ENCODE peak calls at places on chromosomes 4 and X, in eight cellular contexts. F, W, A, M, N, J, G and P are unnamed samples.

GRCh38 chr4:158995040-158995439 is 107.8 kb upstream of the RAPGEF2 start:
- DNase-seq in M (no peak), W (no peak), A (no peak), G (no peak), N (no peak), J (no peak), F (no peak), P (no peak)

GRCh38 chr4:47686294-47686872 is 151.5 kb downstream of the CORIN start:
- DNase-seq in W (peak; percentile 56), G (peak; percentile 49), M (no peak), J (peak; percentile 56), A (peak; percentile 35), N (peak; percentile 72), F (peak; percentile 29), P (no peak)

GRCh38 chrX:133674726-133675470 is 259.6 kb upstream of the GPC4 start:
- DNase-seq in W (no peak), M (no peak), F (no peak), N (peak; percentile 23), G (no peak), A (peak; percentile 33), J (peak; percentile 18), P (no peak)

GRCh38 chrX:33188881-33189280 is 22.5 kb downstream of the DMD start:
- DNase-seq in M (no peak), N (no peak), G (no peak), A (no peak), W (no peak), J (no peak), F (no peak), P (no peak)

GRCh38 chr4:70841951-70842350 is 2.3 kb upstream of the GRSF1 start:
- DNase-seq in A (no peak), N (no peak), G (no peak), F (no peak), J (no peak), M (no peak), W (no peak), P (no peak)

GRCh38 chr4:99633772-99634171 is 23.9 kb downstream of the C4orf54 start:
- DNase-seq in W (no peak), N (no peak), M (no peak), J (no peak), G (no peak), F (no peak), A (no peak), P (no peak)

GRCh38 chr4:16253127-16253960 is 27.1 kb upstream of the TAPT1 start:
- DNase-seq in G (no peak), J (no peak), W (no peak), M (no peak), N (no peak), A (no peak), F (no peak), P (no peak)

GRCh38 chrX:41885724-41886123 is 37.6 kb downstream of the CASK start:
- DNase-seq in W (no peak), M (no peak), N (no peak), A (no peak), G (no peak), F (no peak), J (no peak), P (no peak)

GRCh38 chr4:119656986-119657635 is 28.5 kb upstream of the PDE5A start:
- DNase-seq in F (no peak), W (no peak), A (no peak), G (no peak), J (no peak), M (no peak), N (peak; percentile 15), P (no peak)

GRCh38 chr4:26864904-26865303 is 4.3 kb downstream of the STIM2 start:
- DNase-seq in J (peak; percentile 76), W (no peak), N (no peak), M (no peak), F (no peak), A (no peak), G (no peak), P (no peak)

GRCh38 chr4:68718447-68719074 is 48.1 kb upstream of the UGT2B15 start:
- DNase-seq in W (no peak), A (no peak), G (no peak), M (no peak), F (no peak), N (no peak), J (no peak), P (no peak)

GRCh38 chrX:119503484-119503861 is 35.2 kb downstream of the SLC25A5 start:
- DNase-seq in N (peak; percentile 33), W (peak; percentile 81), F (no peak), J (peak; percentile 72), G (peak; percentile 38), M (peak; percentile 75), A (peak; percentile 53), P (no peak)

GRCh38 chrX:13791559-13791958 is 25.3 kb downstream of the GPM6B start:
- DNase-seq in W (no peak), F (no peak), M (no peak), N (no peak), G (no peak), J (no peak), A (no peak), P (no peak)

GRCh38 chr4:138981930-138982390 is 33.6 kb upstream of the NOCT start:
- DNase-seq in F (peak; percentile 48), N (peak; percentile 63), G (peak; percentile 37), A (no peak), W (no peak), J (no peak), M (no peak), P (no peak)

GRCh38 chr4:87150498-87151261 is 69.7 kb downstream of the KLHL8 start:
- DNase-seq in F (peak; percentile 67), G (no peak), N (peak; percentile 85), A (peak; percentile 30), W (no peak), J (peak; percentile 85), M (no peak), P (peak; percentile 39)

GRCh38 chrX:68432648-68433047 is 647 bp downstream of the OPHN1 start:
- DNase-seq in G (no peak), M (no peak), W (no peak), N (peak; percentile 18), F (no peak), J (peak; percentile 26), A (no peak), P (no peak)

GRCh38 chr4:86306816-86307215 is 53.0 kb downstream of the MAPK10 start:
- DNase-seq in F (no peak), A (no peak), J (no peak), N (no peak), M (no peak), W (no peak), G (no peak), P (no peak)

GRCh38 chr4:6300359-6300758 is 30.7 kb downstream of the WFS1 start:
- DNase-seq in F (no peak), G (no peak), M (no peak), J (no peak), A (no peak), W (no peak), N (no peak), P (no peak)

GRCh38 chr4:153181293-153182080 is 22.8 kb upstream of the TRIM2 start:
- DNase-seq in G (no peak), W (no peak), N (no peak), F (no peak), A (no peak), M (no peak), J (no peak), P (no peak)

DNA sequence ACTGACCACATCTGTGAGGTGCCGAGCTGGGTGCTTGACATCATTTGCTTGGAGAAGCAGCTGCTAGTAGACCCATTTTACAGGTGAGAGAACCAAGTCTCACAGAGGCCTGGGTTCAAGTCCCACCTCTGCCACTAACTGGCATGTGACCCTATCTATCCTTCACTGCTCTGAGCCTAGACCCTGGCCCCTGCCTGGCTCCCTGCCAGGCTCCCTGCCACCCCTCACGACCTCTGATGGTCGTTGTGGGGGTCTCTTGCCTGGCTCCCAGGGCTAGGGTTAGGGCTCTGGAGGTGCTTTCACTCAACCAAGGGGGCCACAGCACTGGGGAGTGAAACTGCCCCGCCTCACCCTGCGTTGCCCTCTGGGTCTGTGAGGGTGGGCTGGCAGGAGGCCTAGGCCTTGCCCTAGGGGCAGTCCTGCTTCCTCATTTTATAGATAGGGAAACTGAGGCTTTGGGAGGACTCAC is 7.2 kb upstream of the ADD1 start:
- DNase-seq in N (peak; percentile 4), W (no peak), M (no peak), A (peak; percentile 19), F (no peak), G (no peak), J (no peak), P (no peak)
- H3K4me1 ChIP-seq in N (no peaks in the 10 kb centered on the region), W (no peaks in the 10 kb centered on the region), M (no peaks in the 10 kb centered on the region), A (peaks cover 46% of the 10 kb centered on the region), F (peaks cover 34% of the 10 kb centered on the region), G (peaks cover 7% of the 10 kb centered on the region), J (peaks cover 3% of the 10 kb centered on the region), P (peaks cover 8% of the 10 kb centered on the region)

GRCh38 chr4:98567611-98568010 is 90.8 kb downstream of the TSPAN5 start:
- DNase-seq in M (no peak), G (no peak), A (no peak), W (no peak), J (no peak), N (no peak), F (no peak), P (no peak)
- H3K4me1 ChIP-seq in M (peaks cover 2% of the 10 kb centered on the region), G (peaks cover 5% of the 10 kb centered on the region), A (peaks cover 8% of the 10 kb centered on the region), W (peaks cover 2% of the 10 kb centered on the region), J (no peaks in the 10 kb centered on the region), N (peaks cover 30% of the 10 kb centered on the region), F (peaks cover 17% of the 10 kb centered on the region), P (peaks cover 4% of the 10 kb centered on the region)

GRCh38 chr4:40189997-40190396 is 6.8 kb upstream of the RHOH start:
- DNase-seq in N (no peak), G (no peak), A (peak; percentile 78), F (no peak), W (no peak), M (no peak), J (no peak), P (no peak)
- H3K4me1 ChIP-seq in N (peaks cover 19% of the 10 kb centered on the region), G (no peaks in the 10 kb centered on the region), A (peaks cover 52% of the 10 kb centered on the region), F (no peaks in the 10 kb centered on the region), W (no peaks in the 10 kb centered on the region), M (peaks cover 40% of the 10 kb centered on the region), J (peaks cover 2% of the 10 kb centered on the region), P (peaks cover 7% of the 10 kb centered on the region)

GRCh38 chrX:124349054-124349453 is 2.7 kb downstream of the SH2D1A start:
- DNase-seq in J (no peak), W (no peak), N (no peak), A (no peak), M (no peak), G (no peak), F (no peak), P (no peak)

GRCh38 chrX:124348152-124348551 is 1.8 kb downstream of the SH2D1A start:
- DNase-seq in M (no peak), J (no peak), N (no peak), A (no peak), G (no peak), W (no peak), F (no peak), P (no peak)

GRCh38 chrX:124347242-124347641 is 879 bp downstream of the SH2D1A start:
- DNase-seq in F (no peak), M (no peak), W (no peak), N (no peak), G (no peak), A (no peak), J (no peak), P (no peak)

GRCh38 chrX:124346064-124346876 is at the start of gene SH2D1A:
- DNase-seq in A (no peak), J (peak; percentile 22), M (no peak), G (no peak), N (no peak), W (no peak), F (no peak), P (no peak)

DNA sequence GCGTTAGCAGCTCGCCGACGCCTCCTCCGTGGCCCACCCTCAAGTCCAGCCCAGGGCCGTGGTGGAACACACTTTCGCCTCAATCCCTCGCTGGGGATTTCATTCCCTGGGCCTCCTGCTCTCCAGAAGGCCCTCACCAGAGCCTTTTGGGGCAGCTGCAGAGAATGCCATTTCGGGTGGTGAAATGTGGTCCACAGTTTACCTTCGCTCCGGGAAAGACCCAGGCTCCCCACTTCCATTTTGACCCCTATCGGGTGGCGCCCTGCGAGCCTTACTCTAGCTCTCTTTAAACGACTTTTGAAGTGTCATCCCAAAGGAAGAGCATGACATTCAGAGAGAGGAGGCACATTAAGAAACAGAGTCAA is 496 bp downstream of the SH2D1A start:
- DNase-seq in A (no peak), W (no peak), M (no peak), N (no peak), J (no peak), G (no peak), F (no peak), P (no peak)
- H3K4me1 ChIP-seq in A (no peaks in the 10 kb centered on the region), W (no peaks in the 10 kb centered on the region), M (no peaks in the 10 kb centered on the region), N (no peaks in the 10 kb centered on the region), J (no peaks in the 10 kb centered on the region), G (no peaks in the 10 kb centered on the region), F (no peaks in the 10 kb centered on the region), P (no peaks in the 10 kb centered on the region)